ENCODE peak calls at places on chromosomes 1 and 21, in six cellular contexts. Y is breast epithelium, I is endothelial cell of umbilical vein, F is tibial nerve, R is K562, K is spleen. V is an unnamed sample.

GRCh38 chr1:178945763-178946266 is 74.9 kb upstream of the ANGPTL1 start:
- DNase-seq in Y (no peak), I (no peak), F (no peak), R (no peak), K (peak), V (no peak)

GRCh38 chr1:156848461-156849150 is 10.3 kb downstream of the INSRR start:
- DNase-seq in Y (peak), I (no peak), F (no peak), R (peak), K (peak), V (no peak)

GRCh38 chr1:151416231-151416630 is 16.9 kb downstream of the PSMB4 start:
- DNase-seq in Y (no peak), I (no peak), F (no peak), R (no peak), K (no peak), V (no peak)

GRCh38 chr1:210259496-210259895 is 26.9 kb downstream of the SERTAD4 start:
- DNase-seq in Y (no peak), I (no peak), F (no peak), R (no peak), K (no peak), V (no peak)

GRCh38 chr1:201675143-201675542 is 136.2 kb downstream of the NAV1 start:
- DNase-seq in Y (no peak), I (peak), F (no peak), R (no peak), K (no peak), V (no peak)

GRCh38 chr21:45513003-45513706 is 29.1 kb downstream of the SLC19A1 start:
- DNase-seq in Y (peak), I (no peak), F (no peak), R (no peak), K (peak), V (no peak)

GRCh38 chr1:63466759-63467158 is 56.3 kb downstream of the ITGB3BP start:
- DNase-seq in Y (no peak), I (no peak), F (no peak), R (no peak), K (no peak), V (no peak)

GRCh38 chr21:44368711-44369446 is 15.5 kb downstream of the TRPM2 start:
- DNase-seq in Y (no peak), I (no peak), F (peak), R (peak), K (peak), V (no peak)

GRCh38 chr21:40901690-40902089 is 54.7 kb upstream of the DSCAM start:
- DNase-seq in Y (peak), I (no peak), F (no peak), R (no peak), K (no peak), V (no peak)

GRCh38 chr1:59364012-59364411 is 67.1 kb downstream of the FGGY start:
- DNase-seq in Y (no peak), I (no peak), F (no peak), R (no peak), K (no peak), V (no peak)

GRCh38 chr1:111203681-111204210 is 3.3 kb upstream of the DENND2D start:
- DNase-seq in Y (peak), I (no peak), F (peak), R (no peak), K (peak), V (peak)
- TF ChIP-seq POLR2A in Y (no peak), I (no peak), F (no peak), R (no peak), K (no peak), V (peak)

GRCh38 chr1:246588322-246588721 is 22.1 kb downstream of the CNST start:
- DNase-seq in Y (no peak), I (peak), F (no peak), R (no peak), K (no peak), V (no peak)

GRCh38 chr1:246591047-246591446 is 24.8 kb downstream of the CNST start:
- DNase-seq in Y (no peak), I (no peak), F (no peak), R (no peak), K (no peak), V (no peak)

GRCh38 chr1:246592695-246593094 is 26.4 kb downstream of the CNST start:
- DNase-seq in Y (no peak), I (no peak), F (no peak), R (no peak), K (no peak), V (no peak)

GRCh38 chr1:246591958-246592357 is 25.7 kb downstream of the CNST start:
- DNase-seq in Y (no peak), I (no peak), F (no peak), R (no peak), K (no peak), V (no peak)

GRCh38 chr1:246591504-246591903 is 25.2 kb downstream of the CNST start:
- DNase-seq in Y (no peak), I (no peak), F (no peak), R (no peak), K (no peak), V (no peak)
- TF ChIP-seq POLR2A in Y (no peak), I (no peak), F (no peak), R (no peak), K (no peak), V (peak)

GRCh38 chr1:221459558-221459957 is 282.3 kb downstream of the DUSP10 start:
- DNase-seq in Y (no peak), I (no peak), F (no peak), R (no peak), K (no peak), V (no peak)
- TF ChIP-seq POLR2A in Y (no peak), I (no peak), F (no peak), R (no peak), K (no peak), V (no peak)

GRCh38 chr1:155063550-155064108 is at the start of gene EFNA4:
- DNase-seq in Y (peak), I (peak), F (peak), R (peak), K (peak), V (peak)
- TF ChIP-seq POLR2A in Y (no peak), I (peak), F (no peak), R (peak), K (no peak), V (peak)